ENCODE peak calls at places on chromosomes 2 and 18, in four cellular contexts. One of them, this sample, is unnamed.

GRCh38 chr2:223641062-223641461 is 38.9 kb upstream of the SCG2 start:
- DNase-seq in GM23338: no peak
- DNase-seq in mammary epithelial cell: no peak
- DNase-seq in hepatocyte: peak; percentile 62
- DNase-seq in this sample: no peak

GRCh38 chr2:200051621-200051945 is 96.2 kb downstream of the MAIP1 start:
- DNase-seq in GM23338: no peak
- DNase-seq in mammary epithelial cell: no peak
- DNase-seq in hepatocyte: no peak
- DNase-seq in this sample: no peak

GRCh38 chr2:65638438-65638837 is 206.0 kb upstream of the SPRED2 start:
- DNase-seq in hepatocyte: no peak
- DNase-seq in GM23338: peak; percentile 28
- DNase-seq in mammary epithelial cell: no peak
- DNase-seq in this sample: no peak

GRCh38 chr2:158726906-158727592 is 68.1 kb upstream of the DAPL1 start:
- DNase-seq in mammary epithelial cell: no peak
- DNase-seq in GM23338: no peak
- DNase-seq in hepatocyte: no peak
- DNase-seq in this sample: no peak

GRCh38 chr2:57314682-57315081 is 731.9 kb upstream of the VRK2 start:
- DNase-seq in hepatocyte: no peak
- DNase-seq in mammary epithelial cell: no peak
- DNase-seq in GM23338: no peak
- DNase-seq in this sample: no peak

GRCh38 chr2:235170016-235170415 is 218.2 kb downstream of the SH3BP4 start:
- DNase-seq in hepatocyte: no peak
- DNase-seq in mammary epithelial cell: no peak
- DNase-seq in GM23338: no peak
- DNase-seq in this sample: peak; percentile 90

GRCh38 chr2:74010087-74010541 is 25.4 kb downstream of the TET3 start:
- DNase-seq in GM23338: no peak
- DNase-seq in mammary epithelial cell: peak; percentile 94
- DNase-seq in hepatocyte: peak; percentile 37
- DNase-seq in this sample: no peak

GRCh38 chr2:85748039-85748438 is 5.8 kb upstream of the ATOH8 start:
- DNase-seq in mammary epithelial cell: no peak
- DNase-seq in hepatocyte: no peak
- DNase-seq in GM23338: no peak
- DNase-seq in this sample: no peak

DNA sequence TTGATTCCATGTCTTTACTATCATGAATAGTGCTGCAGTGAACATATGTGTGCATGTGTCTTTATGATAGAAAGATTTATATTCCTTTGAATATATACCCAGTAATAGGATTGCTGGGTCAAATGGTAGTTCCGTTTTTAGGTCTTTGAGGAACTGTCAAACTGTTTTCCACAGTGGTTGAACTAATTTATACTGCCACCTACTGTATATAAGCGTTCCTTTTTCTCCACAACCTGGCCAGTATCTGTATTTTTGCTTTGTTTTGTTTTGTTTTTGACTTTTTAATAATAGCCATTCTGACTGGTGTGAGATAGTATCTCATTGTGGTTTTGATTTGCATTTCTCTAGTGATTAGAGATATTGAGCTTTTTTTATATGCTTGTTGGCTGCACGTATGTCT is 641.6 kb downstream of the SUCLG1 start:
- DNase-seq in mammary epithelial cell: peak; percentile 2
- DNase-seq in GM23338: peak; percentile 13
- DNase-seq in hepatocyte: no peak
- DNase-seq in this sample: no peak
- TF ChIP-seq CTCF in mammary epithelial cell: no peak
- TF ChIP-seq CTCF in GM23338: peak; percentile 47
- TF ChIP-seq CTCF in hepatocyte: peak; percentile 50
- TF ChIP-seq CTCF in this sample: no peak

GRCh38 chr18:60686142-60686541 is 313.6 kb upstream of the MC4R start:
- DNase-seq in mammary epithelial cell: no peak
- DNase-seq in hepatocyte: no peak
- DNase-seq in GM23338: no peak
- DNase-seq in this sample: no peak

DNA sequence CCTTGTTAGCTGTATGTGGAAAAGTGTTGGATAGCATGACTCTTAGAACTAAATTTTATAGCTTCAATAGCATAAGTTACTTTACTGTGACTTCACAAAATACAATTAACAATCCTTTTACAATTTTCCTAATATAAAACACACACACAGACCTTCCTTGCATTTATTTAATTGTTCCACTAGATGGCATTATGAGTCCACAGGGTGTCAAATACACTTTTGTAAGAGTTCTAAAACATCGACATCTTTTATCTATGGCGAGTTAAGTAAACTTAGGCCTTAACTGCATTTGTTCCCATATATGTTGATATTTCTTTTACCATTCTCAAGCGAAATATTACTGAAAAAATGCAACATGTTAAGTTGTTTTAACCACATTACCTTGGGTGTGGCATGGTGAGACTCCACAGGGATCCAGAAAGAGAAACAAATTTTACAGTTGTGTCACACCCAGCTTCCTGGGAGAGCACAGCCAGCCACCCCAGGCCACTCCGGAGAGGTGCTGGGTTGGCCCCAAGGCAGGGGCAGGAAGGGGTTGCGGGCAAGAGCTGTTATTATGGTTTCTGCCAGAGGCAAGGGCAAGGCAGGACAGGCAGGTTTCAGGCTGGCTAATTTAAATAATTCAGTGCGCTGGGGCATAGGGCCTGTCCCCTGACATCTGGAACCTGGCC is 312.4 kb upstream of the MC4R start:
- DNase-seq in mammary epithelial cell: peak; percentile 17
- DNase-seq in hepatocyte: no peak
- DNase-seq in GM23338: peak; percentile 44
- DNase-seq in this sample: peak; percentile 63
- H3K4me3 ChIP-seq in mammary epithelial cell: no peak overlapping the region
- H3K4me3 ChIP-seq in hepatocyte: no peak overlapping the region
- H3K4me3 ChIP-seq in GM23338: no peak overlapping the region
- H3K4me3 ChIP-seq in this sample: no peak overlapping the region

DNA sequence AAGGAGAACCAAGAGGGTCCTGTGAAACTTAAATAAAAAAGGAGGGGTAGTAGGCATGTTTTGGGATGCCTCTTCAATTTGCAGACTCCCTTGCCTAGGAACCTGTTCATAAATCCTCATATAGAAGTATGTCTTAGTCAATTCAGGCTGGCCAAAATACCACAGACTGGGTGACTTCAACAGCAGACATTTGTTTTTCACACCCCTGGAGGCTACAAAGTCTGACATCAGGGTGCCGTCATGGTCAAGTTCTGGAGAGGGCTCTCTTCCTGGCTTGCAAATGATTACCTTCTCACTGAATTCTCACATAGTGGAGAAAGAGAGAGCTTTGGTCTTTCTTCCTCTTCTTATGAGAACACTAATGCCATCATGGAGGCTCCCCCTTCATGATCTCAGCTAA is 4.1 kb upstream of the TCF4 start:
- DNase-seq in mammary epithelial cell: peak; percentile 16
- DNase-seq in hepatocyte: no peak
- DNase-seq in GM23338: no peak
- DNase-seq in this sample: no peak
- H2AFZ ChIP-seq in mammary epithelial cell: no peak overlapping the region
- H2AFZ ChIP-seq in hepatocyte: no peak overlapping the region
- H2AFZ ChIP-seq in GM23338: no peak overlapping the region
- H2AFZ ChIP-seq in this sample: peak overlapping the region; percentile 3

DNA sequence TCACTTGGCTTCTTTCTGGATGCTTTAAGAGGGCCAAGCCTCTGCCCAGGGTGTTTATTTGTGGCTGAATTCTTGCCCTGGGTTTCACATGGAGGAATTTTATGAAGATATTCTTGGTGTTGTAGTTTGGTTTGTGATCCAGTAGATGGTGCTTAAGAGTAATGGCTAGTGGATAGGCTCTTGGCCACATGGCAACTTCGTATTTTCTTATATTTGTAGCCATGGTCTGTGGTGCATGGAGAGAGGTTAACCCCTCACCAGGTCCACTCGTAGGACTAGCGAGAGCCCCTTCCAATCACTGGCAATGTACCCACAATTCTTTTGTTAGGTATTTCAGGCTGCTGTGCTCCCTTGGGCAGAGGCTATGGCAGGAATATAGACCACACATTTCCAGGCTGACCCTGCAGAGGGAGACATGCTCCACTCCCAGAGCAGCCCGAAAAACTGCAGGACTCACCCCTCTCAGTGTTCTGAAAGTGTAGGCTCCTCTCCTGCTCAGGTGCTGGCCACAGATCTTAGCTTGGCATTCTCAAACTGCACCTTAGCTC is 582.1 kb upstream of the SETBP1 start:
- DNase-seq in hepatocyte: no peak
- DNase-seq in GM23338: peak; percentile 59
- DNase-seq in mammary epithelial cell: peak; percentile 56
- DNase-seq in this sample: no peak
- TF ChIP-seq CTCF in hepatocyte: peak; percentile 23
- TF ChIP-seq CTCF in GM23338: peak; percentile 70
- TF ChIP-seq CTCF in mammary epithelial cell: peak; percentile 40
- TF ChIP-seq CTCF in this sample: peak; percentile 76

DNA sequence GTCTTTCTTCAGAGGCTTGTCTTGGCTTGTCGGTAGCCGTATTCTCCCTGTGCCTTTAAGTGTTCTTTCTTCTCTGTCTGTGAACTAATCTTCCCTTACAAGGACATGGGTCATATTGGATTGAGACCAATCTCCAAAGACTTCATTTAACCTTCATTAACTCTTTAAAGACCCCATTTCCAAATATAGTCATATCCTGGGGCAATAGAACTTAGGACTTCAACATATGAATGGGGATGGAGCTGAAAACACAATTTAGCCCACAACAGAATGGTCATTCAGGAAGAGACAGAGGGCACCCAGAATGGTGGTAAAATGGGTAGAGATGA is 82.1 kb upstream of the TANK start:
- DNase-seq in hepatocyte: no peak
- DNase-seq in mammary epithelial cell: peak; percentile 87
- DNase-seq in GM23338: no peak
- DNase-seq in this sample: no peak
- H3K4me3 ChIP-seq in hepatocyte: no peak overlapping the region
- H3K4me3 ChIP-seq in mammary epithelial cell: no peak overlapping the region
- H3K4me3 ChIP-seq in GM23338: no peak overlapping the region
- H3K4me3 ChIP-seq in this sample: no peak overlapping the region

GRCh38 chr2:138307099-138307498 is 194.5 kb upstream of the SPOPL start:
- DNase-seq in hepatocyte: no peak
- DNase-seq in GM23338: no peak
- DNase-seq in mammary epithelial cell: no peak
- DNase-seq in this sample: no peak
- H2AFZ ChIP-seq in hepatocyte: no peak overlapping the region
- H2AFZ ChIP-seq in GM23338: no peak overlapping the region
- H2AFZ ChIP-seq in mammary epithelial cell: no peak overlapping the region
- H2AFZ ChIP-seq in this sample: no peak overlapping the region

GRCh38 chr2:209208211-209208610 is 215.6 kb upstream of the MAP2 start:
- DNase-seq in hepatocyte: peak; percentile 56
- DNase-seq in mammary epithelial cell: peak; percentile 9
- DNase-seq in GM23338: peak; percentile 75
- DNase-seq in this sample: no peak
- TF ChIP-seq CTCF in hepatocyte: peak; percentile 73
- TF ChIP-seq CTCF in mammary epithelial cell: peak; percentile 63
- TF ChIP-seq CTCF in GM23338: peak; percentile 83
- TF ChIP-seq CTCF in this sample: no peak

GRCh38 chr2:98936917-98937351 is 909 bp upstream of the CRACDL start:
- DNase-seq in hepatocyte: no peak
- DNase-seq in GM23338: peak; percentile 65
- DNase-seq in mammary epithelial cell: no peak
- DNase-seq in this sample: no peak
- H3K4me3 ChIP-seq in hepatocyte: no peak overlapping the region
- H3K4me3 ChIP-seq in GM23338: peak overlapping the region; percentile 66
- H3K4me3 ChIP-seq in mammary epithelial cell: peak overlapping the region; percentile 78
- H3K4me3 ChIP-seq in this sample: no peak overlapping the region

DNA sequence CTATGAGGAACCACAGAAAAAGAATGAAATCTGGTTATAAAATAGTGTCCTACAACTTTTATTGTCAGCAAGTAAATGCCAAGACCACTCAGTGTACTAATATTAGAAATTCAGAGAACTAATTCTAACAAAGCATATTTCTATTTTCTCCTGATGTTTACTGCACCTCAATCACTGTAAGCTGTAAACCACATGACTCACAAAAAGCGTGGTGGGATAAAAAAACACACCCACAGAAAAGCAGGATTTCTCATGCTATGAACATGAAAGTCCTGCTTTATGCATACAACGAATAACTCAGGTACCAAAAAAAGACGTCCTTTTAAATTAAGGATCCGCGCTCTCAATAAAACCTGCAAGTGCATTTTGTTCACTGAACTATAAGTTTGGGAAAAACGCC is 797 bp downstream of the TXNL4A start:
- DNase-seq in GM23338: no peak
- DNase-seq in hepatocyte: no peak
- DNase-seq in mammary epithelial cell: peak; percentile 21
- DNase-seq in this sample: peak; percentile 57
- H2AFZ ChIP-seq in GM23338: no peak overlapping the region
- H2AFZ ChIP-seq in hepatocyte: peak overlapping the region; percentile 93
- H2AFZ ChIP-seq in mammary epithelial cell: peak overlapping the region; percentile 92
- H2AFZ ChIP-seq in this sample: no peak overlapping the region

This sample was measured in osteoblast.